ENCODE peak calls at places on chromosomes 7 and 10, in seven cellular contexts. One of them, this sample, is unnamed.

GRCh38 chr7:96426027-96426426 is 104.1 kb upstream of the SLC25A13 start:
- DNase-seq in CD8-positive, alpha-beta T cell: no peak
- DNase-seq in A549: no peak
- DNase-seq in psoas muscle: no peak
- DNase-seq in fibroblast of lung: peak; percentile 9
- DNase-seq in uterus: no peak
- DNase-seq in cardiac fibroblast: no peak
- DNase-seq in this sample: no peak

GRCh38 chr10:43125881-43126731 is 12.1 kb upstream of the CSGALNACT2 start:
- DNase-seq in A549: no peak
- DNase-seq in fibroblast of lung: no peak
- DNase-seq in psoas muscle: no peak
- DNase-seq in uterus: no peak
- DNase-seq in cardiac fibroblast: no peak
- DNase-seq in CD8-positive, alpha-beta T cell: no peak
- DNase-seq in this sample: no peak

GRCh38 chr10:120012566-120012965 is 120.0 kb downstream of the SEC23IP start:
- DNase-seq in fibroblast of lung: no peak
- DNase-seq in CD8-positive, alpha-beta T cell: no peak
- DNase-seq in uterus: no peak
- DNase-seq in A549: no peak
- DNase-seq in psoas muscle: no peak
- DNase-seq in cardiac fibroblast: no peak
- DNase-seq in this sample: no peak

GRCh38 chr10:94186722-94187121 is 176.0 kb downstream of the NOC3L start:
- DNase-seq in psoas muscle: no peak
- DNase-seq in cardiac fibroblast: no peak
- DNase-seq in A549: no peak
- DNase-seq in fibroblast of lung: no peak
- DNase-seq in CD8-positive, alpha-beta T cell: no peak
- DNase-seq in uterus: no peak
- DNase-seq in this sample: no peak

GRCh38 chr7:129530881-129531391 is 28.6 kb downstream of the SMKR1 start:
- DNase-seq in uterus: no peak
- DNase-seq in A549: peak; percentile 62
- DNase-seq in cardiac fibroblast: peak; percentile 35
- DNase-seq in psoas muscle: no peak
- DNase-seq in CD8-positive, alpha-beta T cell: no peak
- DNase-seq in fibroblast of lung: peak; percentile 23
- DNase-seq in this sample: no peak

GRCh38 chr10:24824536-24824935 is 100.8 kb upstream of the ARHGAP21 start:
- DNase-seq in psoas muscle: no peak
- DNase-seq in A549: no peak
- DNase-seq in CD8-positive, alpha-beta T cell: no peak
- DNase-seq in uterus: no peak
- DNase-seq in cardiac fibroblast: peak; percentile 37
- DNase-seq in fibroblast of lung: no peak
- DNase-seq in this sample: no peak

GRCh38 chr10:71094712-71095390 is 117.5 kb upstream of the UNC5B start:
- DNase-seq in fibroblast of lung: no peak
- DNase-seq in CD8-positive, alpha-beta T cell: no peak
- DNase-seq in uterus: no peak
- DNase-seq in psoas muscle: no peak
- DNase-seq in A549: no peak
- DNase-seq in cardiac fibroblast: no peak
- DNase-seq in this sample: no peak

GRCh38 chr10:128072941-128073615 is 53.1 kb downstream of the MKI67 start:
- DNase-seq in fibroblast of lung: no peak
- DNase-seq in CD8-positive, alpha-beta T cell: no peak
- DNase-seq in uterus: no peak
- DNase-seq in A549: no peak
- DNase-seq in cardiac fibroblast: no peak
- DNase-seq in psoas muscle: no peak
- DNase-seq in this sample: no peak

GRCh38 chr10:24974978-24975377 is 22.6 kb upstream of the PRTFDC1 start:
- DNase-seq in psoas muscle: peak; percentile 42
- DNase-seq in A549: peak; percentile 3
- DNase-seq in fibroblast of lung: peak; percentile 93
- DNase-seq in uterus: peak; percentile 62
- DNase-seq in CD8-positive, alpha-beta T cell: no peak
- DNase-seq in cardiac fibroblast: peak; percentile 97
- DNase-seq in this sample: no peak

GRCh38 chr10:130013938-130014733 is 50.1 kb upstream of the EBF3 start:
- DNase-seq in uterus: no peak
- DNase-seq in fibroblast of lung: no peak
- DNase-seq in CD8-positive, alpha-beta T cell: no peak
- DNase-seq in cardiac fibroblast: no peak
- DNase-seq in psoas muscle: no peak
- DNase-seq in A549: no peak
- DNase-seq in this sample: no peak

GRCh38 chr10:117594722-117595121 is 52.2 kb downstream of the EMX2 start:
- DNase-seq in CD8-positive, alpha-beta T cell: no peak
- DNase-seq in psoas muscle: no peak
- DNase-seq in uterus: no peak
- DNase-seq in cardiac fibroblast: no peak
- DNase-seq in A549: no peak
- DNase-seq in fibroblast of lung: no peak
- DNase-seq in this sample: no peak

GRCh38 chr7:39733881-39734571 is 110.7 kb downstream of the RALA start:
- DNase-seq in psoas muscle: no peak
- DNase-seq in uterus: no peak
- DNase-seq in cardiac fibroblast: peak; percentile 75
- DNase-seq in fibroblast of lung: peak; percentile 50
- DNase-seq in A549: peak; percentile 47
- DNase-seq in CD8-positive, alpha-beta T cell: peak; percentile 17
- DNase-seq in this sample: no peak

GRCh38 chr7:151142686-151143040 is 24.8 kb downstream of the GBX1 start:
- DNase-seq in cardiac fibroblast: no peak
- DNase-seq in fibroblast of lung: no peak
- DNase-seq in A549: no peak
- DNase-seq in psoas muscle: no peak
- DNase-seq in uterus: no peak
- DNase-seq in CD8-positive, alpha-beta T cell: peak; percentile 4
- DNase-seq in this sample: no peak

GRCh38 chr10:91229683-91230082 is 9.2 kb downstream of the PCGF5 start:
- DNase-seq in CD8-positive, alpha-beta T cell: no peak
- DNase-seq in fibroblast of lung: no peak
- DNase-seq in uterus: no peak
- DNase-seq in cardiac fibroblast: no peak
- DNase-seq in A549: no peak
- DNase-seq in psoas muscle: no peak
- DNase-seq in this sample: no peak

GRCh38 chr7:27834179-27834921 is 94.4 kb downstream of the TAX1BP1 start:
- DNase-seq in psoas muscle: no peak
- DNase-seq in uterus: no peak
- DNase-seq in cardiac fibroblast: no peak
- DNase-seq in CD8-positive, alpha-beta T cell: no peak
- DNase-seq in fibroblast of lung: no peak
- DNase-seq in A549: no peak
- DNase-seq in this sample: no peak

GRCh38 chr7:25407932-25408480 is 179.7 kb upstream of the NPVF start:
- DNase-seq in CD8-positive, alpha-beta T cell: no peak
- DNase-seq in fibroblast of lung: no peak
- DNase-seq in cardiac fibroblast: no peak
- DNase-seq in A549: no peak
- DNase-seq in uterus: peak; percentile 57
- DNase-seq in psoas muscle: no peak
- DNase-seq in this sample: no peak

GRCh38 chr7:147941316-147941715 is 649.2 kb upstream of the C7orf33 start:
- DNase-seq in CD8-positive, alpha-beta T cell: no peak
- DNase-seq in psoas muscle: no peak
- DNase-seq in A549: no peak
- DNase-seq in uterus: no peak
- DNase-seq in cardiac fibroblast: no peak
- DNase-seq in fibroblast of lung: no peak
- DNase-seq in this sample: no peak

GRCh38 chr7:26918241-26918640 is 53.9 kb upstream of the SKAP2 start:
- DNase-seq in CD8-positive, alpha-beta T cell: no peak
- DNase-seq in psoas muscle: no peak
- DNase-seq in cardiac fibroblast: no peak
- DNase-seq in A549: no peak
- DNase-seq in uterus: no peak
- DNase-seq in fibroblast of lung: no peak
- DNase-seq in this sample: no peak

GRCh38 chr7:150631866-150632864 is at the start of gene GIMAP6:
- DNase-seq in uterus: no peak
- DNase-seq in psoas muscle: no peak
- DNase-seq in cardiac fibroblast: no peak
- DNase-seq in CD8-positive, alpha-beta T cell: peak; percentile 33
- DNase-seq in A549: no peak
- DNase-seq in fibroblast of lung: no peak
- DNase-seq in this sample: no peak

GRCh38 chr10:92695679-92696605 is 6.2 kb downstream of the HHEX start:
- DNase-seq in CD8-positive, alpha-beta T cell: no peak
- DNase-seq in cardiac fibroblast: peak; percentile 55
- DNase-seq in fibroblast of lung: peak; percentile 69
- DNase-seq in A549: no peak
- DNase-seq in psoas muscle: peak; percentile 31
- DNase-seq in uterus: no peak
- DNase-seq in this sample: no peak

GRCh38 chr10:71916827-71917226 is 47.4 kb upstream of the CHST3 start:
- DNase-seq in psoas muscle: no peak
- DNase-seq in A549: no peak
- DNase-seq in cardiac fibroblast: no peak
- DNase-seq in CD8-positive, alpha-beta T cell: no peak
- DNase-seq in uterus: no peak
- DNase-seq in fibroblast of lung: peak; percentile 13
- DNase-seq in this sample: no peak

GRCh38 chr10:5194431-5194830 is 2.2 kb upstream of the AKR1C4 start:
- DNase-seq in CD8-positive, alpha-beta T cell: no peak
- DNase-seq in A549: no peak
- DNase-seq in fibroblast of lung: no peak
- DNase-seq in cardiac fibroblast: no peak
- DNase-seq in psoas muscle: no peak
- DNase-seq in uterus: no peak
- DNase-seq in this sample: no peak

GRCh38 chr10:5198386-5198785 is 1.7 kb downstream of the AKR1C4 start:
- DNase-seq in CD8-positive, alpha-beta T cell: no peak
- DNase-seq in fibroblast of lung: no peak
- DNase-seq in uterus: no peak
- DNase-seq in cardiac fibroblast: peak; percentile 19
- DNase-seq in psoas muscle: no peak
- DNase-seq in A549: no peak
- DNase-seq in this sample: no peak

GRCh38 chr10:5195727-5196374 is 786 bp upstream of the AKR1C4 start:
- DNase-seq in A549: peak; percentile 90
- DNase-seq in psoas muscle: no peak
- DNase-seq in CD8-positive, alpha-beta T cell: no peak
- DNase-seq in uterus: no peak
- DNase-seq in fibroblast of lung: no peak
- DNase-seq in cardiac fibroblast: no peak
- DNase-seq in this sample: no peak

GRCh38 chr10:5196613-5197234 is at the start of gene AKR1C4:
- DNase-seq in A549: peak; percentile 48
- DNase-seq in uterus: no peak
- DNase-seq in cardiac fibroblast: no peak
- DNase-seq in fibroblast of lung: no peak
- DNase-seq in CD8-positive, alpha-beta T cell: no peak
- DNase-seq in psoas muscle: no peak
- DNase-seq in this sample: no peak

GRCh38 chr10:5199398-5199797 is 2.8 kb downstream of the AKR1C4 start:
- DNase-seq in A549: peak; percentile 23
- DNase-seq in cardiac fibroblast: no peak
- DNase-seq in CD8-positive, alpha-beta T cell: no peak
- DNase-seq in uterus: no peak
- DNase-seq in psoas muscle: no peak
- DNase-seq in fibroblast of lung: no peak
- DNase-seq in this sample: no peak
- TF ChIP-seq CTCF in A549: no peak
- TF ChIP-seq CTCF in cardiac fibroblast: peak; percentile 5
- TF ChIP-seq CTCF in CD8-positive, alpha-beta T cell: no peak
- TF ChIP-seq CTCF in uterus: no peak
- TF ChIP-seq CTCF in psoas muscle: no peak
- TF ChIP-seq CTCF in fibroblast of lung: no peak
- TF ChIP-seq CTCF in this sample: no peak

GRCh38 chr7:126803060-126803665 is 449.6 kb downstream of the GRM8 start:
- DNase-seq in CD8-positive, alpha-beta T cell: peak; percentile 19
- DNase-seq in psoas muscle: no peak
- DNase-seq in fibroblast of lung: peak; percentile 55
- DNase-seq in cardiac fibroblast: peak; percentile 76
- DNase-seq in A549: peak; percentile 71
- DNase-seq in uterus: no peak
- DNase-seq in this sample: no peak
- TF ChIP-seq CTCF in CD8-positive, alpha-beta T cell: peak; percentile 49
- TF ChIP-seq CTCF in psoas muscle: peak; percentile 55
- TF ChIP-seq CTCF in fibroblast of lung: peak; percentile 52
- TF ChIP-seq CTCF in cardiac fibroblast: peak; percentile 66
- TF ChIP-seq CTCF in A549: peak; percentile 64
- TF ChIP-seq CTCF in uterus: no peak
- TF ChIP-seq CTCF in this sample: no peak

GRCh38 chr10:22444219-22444788 is 99.0 kb downstream of the SPAG6 start:
- DNase-seq in psoas muscle: no peak
- DNase-seq in cardiac fibroblast: no peak
- DNase-seq in fibroblast of lung: no peak
- DNase-seq in CD8-positive, alpha-beta T cell: no peak
- DNase-seq in uterus: no peak
- DNase-seq in A549: no peak
- DNase-seq in this sample: no peak

GRCh38 chr10:22443200-22443881 is 98.0 kb downstream of the SPAG6 start:
- DNase-seq in fibroblast of lung: no peak
- DNase-seq in uterus: no peak
- DNase-seq in CD8-positive, alpha-beta T cell: no peak
- DNase-seq in cardiac fibroblast: no peak
- DNase-seq in psoas muscle: no peak
- DNase-seq in A549: no peak
- DNase-seq in this sample: no peak

GRCh38 chr10:22442468-22442867 is 97.2 kb downstream of the SPAG6 start:
- DNase-seq in cardiac fibroblast: no peak
- DNase-seq in A549: no peak
- DNase-seq in fibroblast of lung: no peak
- DNase-seq in uterus: no peak
- DNase-seq in psoas muscle: no peak
- DNase-seq in CD8-positive, alpha-beta T cell: no peak
- DNase-seq in this sample: no peak

GRCh38 chr10:22447068-22447467 is 101.8 kb downstream of the SPAG6 start:
- DNase-seq in psoas muscle: no peak
- DNase-seq in A549: no peak
- DNase-seq in cardiac fibroblast: no peak
- DNase-seq in fibroblast of lung: no peak
- DNase-seq in CD8-positive, alpha-beta T cell: no peak
- DNase-seq in uterus: no peak
- DNase-seq in this sample: no peak

GRCh38 chr10:22445460-22445859 is 100.2 kb downstream of the SPAG6 start:
- DNase-seq in A549: no peak
- DNase-seq in fibroblast of lung: no peak
- DNase-seq in cardiac fibroblast: no peak
- DNase-seq in psoas muscle: no peak
- DNase-seq in CD8-positive, alpha-beta T cell: no peak
- DNase-seq in uterus: no peak
- DNase-seq in this sample: no peak
- TF ChIP-seq CTCF in A549: no peak
- TF ChIP-seq CTCF in fibroblast of lung: no peak
- TF ChIP-seq CTCF in cardiac fibroblast: no peak
- TF ChIP-seq CTCF in psoas muscle: no peak
- TF ChIP-seq CTCF in CD8-positive, alpha-beta T cell: no peak
- TF ChIP-seq CTCF in uterus: no peak
- TF ChIP-seq CTCF in this sample: no peak

GRCh38 chr10:46222364-46222935 is 64.3 kb upstream of the ANTXRL start:
- DNase-seq in A549: no peak
- DNase-seq in CD8-positive, alpha-beta T cell: no peak
- DNase-seq in uterus: no peak
- DNase-seq in psoas muscle: no peak
- DNase-seq in cardiac fibroblast: peak; percentile 25
- DNase-seq in fibroblast of lung: no peak
- DNase-seq in this sample: no peak
- TF ChIP-seq CTCF in A549: no peak
- TF ChIP-seq CTCF in CD8-positive, alpha-beta T cell: no peak
- TF ChIP-seq CTCF in uterus: no peak
- TF ChIP-seq CTCF in psoas muscle: no peak
- TF ChIP-seq CTCF in cardiac fibroblast: no peak
- TF ChIP-seq CTCF in fibroblast of lung: no peak
- TF ChIP-seq CTCF in this sample: no peak

GRCh38 chr7:127158659-127159058 is 94.1 kb downstream of the GRM8 start:
- DNase-seq in cardiac fibroblast: no peak
- DNase-seq in psoas muscle: no peak
- DNase-seq in CD8-positive, alpha-beta T cell: no peak
- DNase-seq in uterus: no peak
- DNase-seq in fibroblast of lung: no peak
- DNase-seq in A549: peak; percentile 9
- DNase-seq in this sample: no peak
- TF ChIP-seq CTCF in cardiac fibroblast: no peak
- TF ChIP-seq CTCF in psoas muscle: no peak
- TF ChIP-seq CTCF in CD8-positive, alpha-beta T cell: peak; percentile 12
- TF ChIP-seq CTCF in uterus: no peak
- TF ChIP-seq CTCF in fibroblast of lung: no peak
- TF ChIP-seq CTCF in A549: peak; percentile 38
- TF ChIP-seq CTCF in this sample: no peak